ENCODE peak calls at places on chromosomes 16 and 17, in five cellular contexts. Z is NCI-H460; E is stimulated activated CD4-positive, alpha-beta T cell treated with anti-CD3 and anti-CD28 coated beads, Interleukin-1b, Interleukin-23, amount 100 ng/mL, for 1 hour; O is NCI-H2081; F is activated CD8-positive, alpha-beta memory T cell treated with anti-CD3 and anti-CD28 coated beads for 48 hours. T is an unnamed sample.

GRCh38 chr16:68737046-68737729 is at the start of gene CDH1:
- DNase-seq in Z (no peak), E (no peak), O (peak; percentile 84), F (no peak), T (no peak)

GRCh38 chr17:5194346-5194745 is 2.7 kb upstream of the ZNF594 start:
- DNase-seq in Z (no peak), E (no peak), O (no peak), F (no peak), T (no peak)

GRCh38 chr17:43701318-43701743 is 39.6 kb upstream of the MEOX1 start:
- DNase-seq in Z (no peak), E (no peak), O (no peak), F (peak; percentile 18), T (no peak)

GRCh38 chr17:77449908-77450741 is 309.4 kb downstream of the SEC14L1 start:
- DNase-seq in Z (no peak), E (no peak), O (no peak), F (no peak), T (peak; percentile 93)

GRCh38 chr17:73349138-73349537 is 37.3 kb upstream of the CDC42EP4 start:
- DNase-seq in Z (no peak), E (no peak), O (no peak), F (no peak), T (peak; percentile 59)

GRCh38 chr17:51802544-51802943 is 356.0 kb downstream of the CA10 start:
- DNase-seq in Z (no peak), E (no peak), O (no peak), F (no peak), T (no peak)

GRCh38 chr16:27181020-27181419 is 22.3 kb upstream of the KDM8 start:
- DNase-seq in Z (no peak), E (no peak), O (no peak), F (no peak), T (no peak)

GRCh38 chr16:86355114-86355513 is 155.2 kb upstream of the FOXF1 start:
- DNase-seq in Z (peak; percentile 72), E (no peak), O (no peak), F (no peak), T (no peak)

GRCh38 chr17:35491417-35491816 is 42.9 kb upstream of the SLFN13 start:
- DNase-seq in Z (no peak), E (no peak), O (no peak), F (no peak), T (no peak)

GRCh38 chr16:83475108-83475507 is 332.7 kb upstream of the HSBP1 start:
- DNase-seq in Z (peak; percentile 14), E (no peak), O (no peak), F (no peak), T (no peak)

GRCh38 chr16:53291757-53292392 is 142.4 kb upstream of the RBL2 start:
- DNase-seq in Z (no peak), E (no peak), O (no peak), F (no peak), T (no peak)

GRCh38 chr17:13562271-13562800 is 39.4 kb downstream of the HS3ST3A1 start:
- DNase-seq in Z (no peak), E (no peak), O (no peak), F (no peak), T (no peak)

GRCh38 chr16:21646091-21646490 is 6.3 kb downstream of the IGSF6 start:
- DNase-seq in Z (no peak), E (no peak), O (no peak), F (no peak), T (no peak)

GRCh38 chr17:1644493-1645206 is 882 bp downstream of the SCARF1 start:
- DNase-seq in Z (no peak), E (no peak), O (no peak), F (no peak), T (peak; percentile 66)

GRCh38 chr16:68357923-68358322 is 47.1 kb downstream of the PRMT7 start:
- DNase-seq in Z (no peak), E (no peak), O (no peak), F (no peak), T (peak; percentile 13)

GRCh38 chr17:40301315-40301714 is 7.7 kb upstream of the RARA start:
- DNase-seq in Z (peak; percentile 31), E (no peak), O (no peak), F (no peak), T (peak; percentile 48)

GRCh38 chr17:46736100-46736499 is 82.4 kb downstream of the WNT3 start:
- DNase-seq in Z (no peak), E (no peak), O (no peak), F (no peak), T (no peak)

GRCh38 chr17:61694095-61694494 is 103.1 kb upstream of the NACA2 start:
- DNase-seq in Z (no peak), E (no peak), O (no peak), F (no peak), T (no peak)

GRCh38 chr16:66619534-66620418 is 15.3 kb downstream of the CMTM3 start:
- DNase-seq in Z (no peak), E (no peak), O (no peak), F (no peak), T (no peak)

GRCh38 chr16:24734382-24734781 is 4.9 kb downstream of the TNRC6A start:
- DNase-seq in Z (no peak), E (no peak), O (no peak), F (no peak), T (no peak)

GRCh38 chr16:88387941-88388627 is 5.3 kb downstream of the ZNF469 start:
- DNase-seq in Z (no peak), E (no peak), O (no peak), F (no peak), T (peak; percentile 75)

GRCh38 chr17:69357701-69358100 is 30.8 kb upstream of the ABCA5 start:
- DNase-seq in Z (no peak), E (no peak), O (no peak), F (no peak), T (no peak)

GRCh38 chr17:17433260-17433659 is 43.5 kb upstream of the MED9 start:
- DNase-seq in Z (no peak), E (no peak), O (no peak), F (no peak), T (no peak)

GRCh38 chr17:49995055-49995738 is at the start of gene DLX3:
- DNase-seq in Z (peak; percentile 55), E (no peak), O (peak; percentile 38), F (no peak), T (peak; percentile 85)

GRCh38 chr16:2003231-2003826 is 6.3 kb downstream of the ZNF598 start:
- DNase-seq in Z (no peak), E (no peak), O (no peak), F (no peak), T (no peak)

GRCh38 chr17:76139801-76140660 is 1.0 kb downstream of the FOXJ1 start:
- DNase-seq in Z (no peak), E (no peak), O (no peak), F (no peak), T (no peak)